ENCODE peak calls at places on chromosomes 6 and 20, in four cellular contexts. One of them, this sample, is unnamed. For H3K4me1, the result is how much of the 10 kb centered on the place peaks cover.

GRCh38 chr20:57326667-57327455 is 2.7 kb upstream of the SPO11 start:
- DNase-seq in trophoblast cell: peak
- DNase-seq in IMR-90: no peak
- DNase-seq in H1: peak
- DNase-seq in this sample: no peak

GRCh38 chr6:14310955-14311354 is 193.4 kb downstream of the CD83 start:
- DNase-seq in trophoblast cell: peak
- DNase-seq in IMR-90: no peak
- DNase-seq in H1: no peak
- DNase-seq in this sample: no peak

GRCh38 chr6:16355699-16356481 is 117.5 kb downstream of the GMPR start:
- DNase-seq in trophoblast cell: peak
- DNase-seq in IMR-90: no peak
- DNase-seq in H1: no peak
- DNase-seq in this sample: no peak

GRCh38 chr20:45470939-45471338 is 1.4 kb downstream of the WFDC2 start:
- DNase-seq in trophoblast cell: no peak
- DNase-seq in IMR-90: no peak
- DNase-seq in H1: no peak
- DNase-seq in this sample: no peak

GRCh38 chr6:39440039-39440426 is 117.5 kb upstream of the KCNK16 start:
- DNase-seq in trophoblast cell: no peak
- DNase-seq in IMR-90: no peak
- DNase-seq in H1: no peak
- DNase-seq in this sample: no peak

GRCh38 chr6:17836298-17836697 is 129.6 kb upstream of the NUP153 start:
- DNase-seq in trophoblast cell: peak
- DNase-seq in IMR-90: no peak
- DNase-seq in H1: no peak
- DNase-seq in this sample: no peak

GRCh38 chr20:57386762-57387161 is 4.4 kb upstream of the RBM38 start:
- DNase-seq in trophoblast cell: no peak
- DNase-seq in IMR-90: no peak
- DNase-seq in H1: no peak
- DNase-seq in this sample: no peak

GRCh38 chr20:41300383-41300782 is 17.1 kb downstream of the ZHX3 start:
- DNase-seq in trophoblast cell: no peak
- DNase-seq in IMR-90: no peak
- DNase-seq in H1: no peak
- DNase-seq in this sample: no peak

GRCh38 chr6:86477510-86478166 is 459.7 kb upstream of the HTR1E start:
- DNase-seq in trophoblast cell: no peak
- DNase-seq in IMR-90: no peak
- DNase-seq in H1: peak
- DNase-seq in this sample: peak

GRCh38 chr20:47493175-47493953 is 8.3 kb upstream of the NCOA3 start:
- DNase-seq in trophoblast cell: peak
- DNase-seq in IMR-90: peak
- DNase-seq in H1: no peak
- DNase-seq in this sample: no peak

GRCh38 chr20:46251211-46251673 is 57.1 kb downstream of the CDH22 start:
- DNase-seq in trophoblast cell: no peak
- DNase-seq in IMR-90: no peak
- DNase-seq in H1: peak
- DNase-seq in this sample: peak

GRCh38 chr6:35343092-35343834 is 905 bp downstream of the PPARD start:
- DNase-seq in trophoblast cell: peak
- DNase-seq in IMR-90: peak
- DNase-seq in H1: no peak
- DNase-seq in this sample: no peak

GRCh38 chr20:48184229-48184628 is 398.9 kb upstream of the SULF2 start:
- DNase-seq in trophoblast cell: peak
- DNase-seq in IMR-90: no peak
- DNase-seq in H1: no peak
- DNase-seq in this sample: no peak

GRCh38 chr6:21138359-21139094 is 455.0 kb upstream of the SOX4 start:
- DNase-seq in trophoblast cell: no peak
- DNase-seq in IMR-90: no peak
- DNase-seq in H1: no peak
- DNase-seq in this sample: no peak

GRCh38 chr6:72218125-72218524 is 331.8 kb downstream of the RIMS1 start:
- DNase-seq in trophoblast cell: peak
- DNase-seq in IMR-90: peak
- DNase-seq in H1: peak
- DNase-seq in this sample: peak

GRCh38 chr6:160146454-160147145 is 25.0 kb downstream of the SLC22A1 start:
- DNase-seq in trophoblast cell: peak
- DNase-seq in IMR-90: no peak
- DNase-seq in H1: no peak
- DNase-seq in this sample: no peak

GRCh38 chr6:37298958-37299357 is 41.0 kb upstream of the TMEM217 start:
- DNase-seq in trophoblast cell: no peak
- DNase-seq in IMR-90: no peak
- DNase-seq in H1: no peak
- DNase-seq in this sample: no peak

GRCh38 chr6:15020114-15020770 is 225.6 kb upstream of the JARID2 start:
- DNase-seq in trophoblast cell: peak
- DNase-seq in IMR-90: no peak
- DNase-seq in H1: no peak
- DNase-seq in this sample: no peak

GRCh38 chr6:85129881-85130280 is 320.0 kb upstream of the NT5E start:
- DNase-seq in trophoblast cell: no peak
- DNase-seq in IMR-90: peak
- DNase-seq in H1: no peak
- DNase-seq in this sample: no peak

GRCh38 chr6:156657311-156657710 is 119.9 kb upstream of the ARID1B start:
- DNase-seq in trophoblast cell: no peak
- DNase-seq in IMR-90: no peak
- DNase-seq in H1: no peak
- DNase-seq in this sample: no peak

GRCh38 chr6:159557046-159557445 is 136.0 kb downstream of the SOD2 start:
- DNase-seq in trophoblast cell: no peak
- DNase-seq in IMR-90: no peak
- DNase-seq in H1: peak
- DNase-seq in this sample: no peak

GRCh38 chr20:1281279-1282057 is 15.4 kb downstream of the SNPH start:
- DNase-seq in trophoblast cell: no peak
- DNase-seq in IMR-90: no peak
- DNase-seq in H1: peak
- DNase-seq in this sample: no peak

GRCh38 chr6:32685603-32686002 is 19.1 kb upstream of the HLA-DQB1 start:
- DNase-seq in trophoblast cell: peak
- DNase-seq in IMR-90: peak
- DNase-seq in H1: no peak
- DNase-seq in this sample: no peak

GRCh38 chr20:50026746-50027575 is 44.2 kb downstream of the SNAI1 start:
- DNase-seq in trophoblast cell: no peak
- DNase-seq in IMR-90: peak
- DNase-seq in H1: no peak
- DNase-seq in this sample: no peak

GRCh38 chr6:7134999-7135735 is 27.4 kb downstream of the RREB1 start:
- DNase-seq in trophoblast cell: peak
- DNase-seq in IMR-90: no peak
- DNase-seq in H1: no peak
- DNase-seq in this sample: no peak

GRCh38 chr6:165662671-165663282 is at the start of gene PDE10A:
- DNase-seq in trophoblast cell: peak
- DNase-seq in IMR-90: peak
- DNase-seq in H1: peak
- DNase-seq in this sample: peak

GRCh38 chr20:53258741-53259140 is 286.6 kb downstream of the TSHZ2 start:
- DNase-seq in trophoblast cell: peak
- DNase-seq in IMR-90: no peak
- DNase-seq in H1: no peak
- DNase-seq in this sample: no peak

GRCh38 chr6:100479180-100480035 is 14.7 kb upstream of the SIM1 start:
- DNase-seq in trophoblast cell: peak
- DNase-seq in IMR-90: peak
- DNase-seq in H1: no peak
- DNase-seq in this sample: peak

GRCh38 chr20:57881466-57882405 is 171.9 kb upstream of the PMEPA1 start:
- DNase-seq in trophoblast cell: peak
- DNase-seq in IMR-90: no peak
- DNase-seq in H1: no peak
- DNase-seq in this sample: no peak

GRCh38 chr6:129959358-129959930 is 58.9 kb upstream of the L3MBTL3 start:
- DNase-seq in trophoblast cell: no peak
- DNase-seq in IMR-90: no peak
- DNase-seq in H1: no peak
- DNase-seq in this sample: no peak

GRCh38 chr6:106555767-106556166 is 73.5 kb downstream of the RTN4IP1 start:
- DNase-seq in trophoblast cell: peak
- DNase-seq in IMR-90: no peak
- DNase-seq in H1: no peak
- DNase-seq in this sample: no peak
- H3K4me1 ChIP-seq in trophoblast cell: under half
- H3K4me1 ChIP-seq in IMR-90: under half
- H3K4me1 ChIP-seq in H1: under half
- H3K4me1 ChIP-seq in this sample: under half

GRCh38 chr6:139313784-139314545 is 22.2 kb upstream of the TXLNB start:
- DNase-seq in trophoblast cell: peak
- DNase-seq in IMR-90: peak
- DNase-seq in H1: no peak
- DNase-seq in this sample: no peak
- H3K23ac ChIP-seq in trophoblast cell: no peak
- H3K23ac ChIP-seq in IMR-90: no peak
- H3K23ac ChIP-seq in H1: no peak
- H3K23ac ChIP-seq in this sample: no peak

DNA sequence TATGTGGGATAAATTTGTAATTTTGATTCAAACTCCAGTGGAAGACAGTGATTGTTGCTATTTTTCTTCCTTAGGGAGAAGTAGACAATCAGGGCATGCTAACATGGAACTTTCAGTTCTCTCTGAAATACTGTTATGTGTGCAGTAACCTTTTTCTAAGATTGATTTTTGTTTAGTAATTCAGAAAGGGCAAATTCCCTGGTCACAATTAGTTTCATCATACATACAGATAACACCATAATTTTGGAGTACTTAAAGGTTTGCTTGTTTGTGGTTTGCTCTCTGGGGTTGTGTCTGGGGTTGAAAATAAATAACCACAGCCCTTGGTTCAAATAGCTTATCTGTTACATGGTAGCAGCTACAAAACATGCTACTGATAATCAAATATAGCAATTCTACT is 34.4 kb downstream of the ADGRG6 start:
- DNase-seq in trophoblast cell: no peak
- DNase-seq in IMR-90: no peak
- DNase-seq in H1: no peak
- DNase-seq in this sample: no peak
- H3K4me1 ChIP-seq in trophoblast cell: under half
- H3K4me1 ChIP-seq in IMR-90: under half
- H3K4me1 ChIP-seq in H1: under half
- H3K4me1 ChIP-seq in this sample: under half

DNA sequence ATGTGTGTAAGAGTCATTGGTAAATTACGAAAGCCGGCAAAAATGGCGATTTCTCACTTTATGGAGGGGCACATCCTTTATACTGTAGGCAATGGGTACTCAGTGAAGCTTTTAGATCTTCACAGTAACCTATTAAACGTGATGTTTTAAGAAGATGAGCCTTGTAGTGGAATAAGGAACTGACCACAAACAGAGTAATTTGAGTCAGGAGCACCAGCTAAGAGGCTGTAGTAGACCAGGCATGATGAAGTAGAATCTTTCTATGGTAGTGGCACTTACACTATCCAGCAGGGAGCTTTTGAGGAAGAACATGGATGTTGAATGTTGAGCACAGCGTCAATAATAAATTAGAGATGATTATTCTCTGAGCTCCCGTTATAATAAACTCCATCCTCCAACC is 65.9 kb downstream of the HIVEP2 start:
- DNase-seq in trophoblast cell: no peak
- DNase-seq in IMR-90: no peak
- DNase-seq in H1: no peak
- DNase-seq in this sample: no peak
- H3K23ac ChIP-seq in trophoblast cell: no peak
- H3K23ac ChIP-seq in IMR-90: peak
- H3K23ac ChIP-seq in H1: no peak
- H3K23ac ChIP-seq in this sample: no peak

GRCh38 chr6:157762636-157763035 is 60.4 kb upstream of the SNX9 start:
- DNase-seq in trophoblast cell: no peak
- DNase-seq in IMR-90: no peak
- DNase-seq in H1: no peak
- DNase-seq in this sample: no peak

GRCh38 chr6:157761926-157762325 is 61.1 kb upstream of the SNX9 start:
- DNase-seq in trophoblast cell: no peak
- DNase-seq in IMR-90: no peak
- DNase-seq in H1: no peak
- DNase-seq in this sample: no peak

GRCh38 chr6:157763894-157764345 is 59.1 kb upstream of the SNX9 start:
- DNase-seq in trophoblast cell: no peak
- DNase-seq in IMR-90: no peak
- DNase-seq in H1: no peak
- DNase-seq in this sample: no peak

GRCh38 chr6:157763129-157763893 is 59.7 kb upstream of the SNX9 start:
- DNase-seq in trophoblast cell: peak
- DNase-seq in IMR-90: peak
- DNase-seq in H1: peak
- DNase-seq in this sample: no peak

DNA sequence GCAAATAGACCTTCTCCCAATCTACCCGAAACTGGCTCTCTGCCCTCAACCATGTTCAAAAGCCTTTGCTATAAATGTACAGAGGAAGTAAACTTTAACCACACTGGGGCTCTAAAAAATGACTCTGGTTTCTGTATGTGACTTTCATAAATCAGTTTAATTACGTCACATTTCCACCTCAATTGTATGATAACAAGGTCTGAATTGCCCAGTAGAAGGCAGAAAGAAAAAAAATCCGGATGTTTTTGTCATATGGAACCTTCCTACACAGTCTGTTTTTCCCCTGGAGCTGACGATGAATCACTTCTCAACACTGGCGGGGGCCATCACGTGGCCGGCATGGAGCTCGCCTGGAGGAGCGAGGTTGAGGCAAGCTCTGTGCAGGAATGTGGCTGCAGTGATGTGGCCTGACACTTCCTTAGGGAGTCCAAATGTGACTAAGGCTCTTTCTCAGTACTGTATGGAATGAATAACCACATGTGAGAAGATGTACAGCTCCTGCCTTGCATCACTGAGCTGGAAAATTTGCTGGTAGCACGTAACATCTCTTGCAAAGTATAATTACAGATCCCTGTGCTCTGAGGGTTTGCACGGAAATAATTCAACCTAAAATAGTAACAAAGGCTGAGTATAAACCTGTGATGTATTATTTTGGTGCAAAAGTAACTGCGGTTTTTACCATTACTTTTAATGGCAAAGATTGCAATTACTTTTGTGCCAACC is 58.5 kb upstream of the SNX9 start:
- DNase-seq in trophoblast cell: peak
- DNase-seq in IMR-90: peak
- DNase-seq in H1: no peak
- DNase-seq in this sample: no peak
- H3K4me1 ChIP-seq in trophoblast cell: under half
- H3K4me1 ChIP-seq in IMR-90: under half
- H3K4me1 ChIP-seq in H1: under half
- H3K4me1 ChIP-seq in this sample: under half

This sample was measured in neuronal stem cell.